ENCODE peak calls at places on chromosome 4, in ten cellular contexts. I is stomach, M is K562, S is body of pancreas, Q is GM12878, K is suprapubic skin, D is HepG2, R is heart left ventricle, G is sigmoid colon, Z is right lobe of liver. O is an unnamed sample.

GRCh38 chr4:37471971-37472370 is 214.2 kb downstream of the RELL1 start:
- DNase-seq in D (no peak), G (no peak), I (peak; percentile 73), K (no peak), S (peak; percentile 65), M (no peak), Q (no peak), Z (no peak), R (no peak), O (peak; percentile 26)

GRCh38 chr4:20646287-20646686 is 54.0 kb upstream of the PACRGL start:
- DNase-seq in M (no peak), D (no peak), K (no peak), I (no peak), S (no peak), G (no peak), Q (no peak), R (no peak), Z (no peak), O (no peak)

GRCh38 chr4:174437324-174437723 is 85.0 kb downstream of the HPGD start:
- DNase-seq in D (no peak), Z (no peak), G (no peak), Q (no peak), S (no peak), K (no peak), R (no peak), I (no peak), M (no peak), O (no peak)

GRCh38 chr4:184746532-184746870 is 12.6 kb upstream of the CENPU start:
- DNase-seq in S (peak; percentile 82), I (peak; percentile 76), G (peak; percentile 88), Z (no peak), Q (no peak), M (no peak), R (peak; percentile 51), D (no peak), K (no peak), O (no peak)

GRCh38 chr4:80731436-80731835 is 299.1 kb upstream of the BMP3 start:
- DNase-seq in Q (no peak), S (no peak), M (no peak), I (no peak), D (no peak), Z (no peak), R (no peak), K (no peak), G (no peak), O (no peak)

GRCh38 chr4:113961322-113961698 is 18.1 kb downstream of the ARSJ start:
- DNase-seq in I (no peak), D (no peak), R (no peak), G (no peak), K (no peak), Z (no peak), M (no peak), Q (no peak), S (no peak), O (no peak)

GRCh38 chr4:41881931-41882621 is 53.2 kb upstream of the TMEM33 start:
- DNase-seq in G (no peak), M (no peak), R (no peak), Z (no peak), S (no peak), Q (no peak), D (no peak), I (no peak), K (no peak), O (no peak)

GRCh38 chr4:164977243-164978164 is at the start of gene TRIM61:
- DNase-seq in S (peak; percentile 27), G (no peak), Z (peak; percentile 21), D (no peak), I (no peak), R (peak; percentile 72), M (peak; percentile 18), Q (peak; percentile 54), K (no peak), O (peak; percentile 25)

GRCh38 chr4:78297075-78297815 is 240.1 kb downstream of the FRAS1 start:
- DNase-seq in K (no peak), G (no peak), S (no peak), R (no peak), Z (no peak), Q (peak; percentile 27), I (no peak), D (no peak), M (no peak), O (no peak)

GRCh38 chr4:175560628-175561027 is 251.4 kb downstream of the GPM6A start:
- DNase-seq in S (no peak), G (no peak), Q (no peak), R (no peak), I (no peak), M (no peak), Z (no peak), D (no peak), K (no peak), O (no peak)

GRCh38 chr4:122894802-122895201 is 27.6 kb downstream of the NUDT6 start:
- DNase-seq in Z (no peak), R (no peak), G (no peak), M (no peak), S (no peak), I (no peak), D (no peak), K (no peak), Q (no peak), O (no peak)

GRCh38 chr4:122884504-122884903 is 37.9 kb downstream of the NUDT6 start:
- DNase-seq in K (no peak), G (no peak), R (no peak), Q (no peak), I (no peak), M (no peak), D (no peak), S (no peak), Z (no peak), O (no peak)

GRCh38 chr4:122889726-122890125 is 32.7 kb downstream of the NUDT6 start:
- DNase-seq in M (no peak), Q (no peak), R (no peak), D (no peak), Z (no peak), G (no peak), I (no peak), S (no peak), K (no peak), O (peak; percentile 11)

GRCh38 chr4:122895336-122895995 is 26.9 kb downstream of the NUDT6 start:
- DNase-seq in S (no peak), D (no peak), K (no peak), I (no peak), R (no peak), G (no peak), Q (no peak), Z (no peak), M (no peak), O (no peak)

GRCh38 chr4:122890142-122890769 is 32.1 kb downstream of the NUDT6 start:
- DNase-seq in G (no peak), K (no peak), M (no peak), R (no peak), Q (no peak), Z (no peak), D (no peak), S (no peak), I (no peak), O (no peak)
- H3K36me3 ChIP-seq in G (no peaks in the 10 kb centered on the region), K (peaks cover 3% of the 10 kb centered on the region), M (peaks cover 31% of the 10 kb centered on the region), R (no peaks in the 10 kb centered on the region), Q (no peaks in the 10 kb centered on the region), Z (no peaks in the 10 kb centered on the region), D (no peaks in the 10 kb centered on the region), S (no peaks in the 10 kb centered on the region), I (peaks cover 17% of the 10 kb centered on the region), O (no peaks in the 10 kb centered on the region)

GRCh38 chr4:142312391-142312790 is 533.7 kb downstream of the INPP4B start:
- DNase-seq in R (no peak), D (no peak), M (no peak), S (no peak), Q (no peak), Z (no peak), G (no peak), I (no peak), K (no peak), O (no peak)

GRCh38 chr4:142314686-142315085 is 531.4 kb downstream of the INPP4B start:
- DNase-seq in S (peak; percentile 74), G (no peak), D (no peak), M (no peak), I (peak; percentile 52), Z (no peak), K (no peak), R (no peak), Q (no peak), O (peak; percentile 64)

GRCh38 chr4:142314183-142314582 is 531.9 kb downstream of the INPP4B start:
- DNase-seq in I (no peak), S (no peak), D (no peak), Q (no peak), K (no peak), Z (no peak), R (no peak), G (no peak), M (no peak), O (peak; percentile 41)

GRCh38 chr4:142309772-142310171 is 536.3 kb downstream of the INPP4B start:
- DNase-seq in D (no peak), R (no peak), I (no peak), Q (no peak), S (no peak), Z (no peak), M (no peak), K (no peak), G (no peak), O (no peak)

GRCh38 chr4:142311916-142312315 is 534.2 kb downstream of the INPP4B start:
- DNase-seq in S (no peak), Z (no peak), I (no peak), M (no peak), K (no peak), R (no peak), D (no peak), G (no peak), Q (no peak), O (no peak)
- TF ChIP-seq POLR2A in S (no peak), Z (no peak), I (no peak), M (no peak), K (no peak), R (no peak), D (no peak), G (no peak), Q (no peak), O (no peak)

GRCh38 chr4:1237981-1238675 is 10.8 kb downstream of the CTBP1 start:
- DNase-seq in S (no peak), Z (peak; percentile 21), Q (no peak), R (peak; percentile 16), M (no peak), G (peak; percentile 63), I (no peak), D (no peak), K (peak; percentile 60), O (peak; percentile 6)
- H3K36me3 ChIP-seq in S (peaks cover 28% of the 10 kb centered on the region), Z (peaks cover 3% of the 10 kb centered on the region), Q (peaks cover 28% of the 10 kb centered on the region), R (peaks cover 11% of the 10 kb centered on the region), M (peaks cover 80% of the 10 kb centered on the region), G (peaks cover 55% of the 10 kb centered on the region), I (peaks cover 85% of the 10 kb centered on the region), D (peaks cover 26% of the 10 kb centered on the region), K (peaks cover 72% of the 10 kb centered on the region), O (no peaks in the 10 kb centered on the region)

DNA sequence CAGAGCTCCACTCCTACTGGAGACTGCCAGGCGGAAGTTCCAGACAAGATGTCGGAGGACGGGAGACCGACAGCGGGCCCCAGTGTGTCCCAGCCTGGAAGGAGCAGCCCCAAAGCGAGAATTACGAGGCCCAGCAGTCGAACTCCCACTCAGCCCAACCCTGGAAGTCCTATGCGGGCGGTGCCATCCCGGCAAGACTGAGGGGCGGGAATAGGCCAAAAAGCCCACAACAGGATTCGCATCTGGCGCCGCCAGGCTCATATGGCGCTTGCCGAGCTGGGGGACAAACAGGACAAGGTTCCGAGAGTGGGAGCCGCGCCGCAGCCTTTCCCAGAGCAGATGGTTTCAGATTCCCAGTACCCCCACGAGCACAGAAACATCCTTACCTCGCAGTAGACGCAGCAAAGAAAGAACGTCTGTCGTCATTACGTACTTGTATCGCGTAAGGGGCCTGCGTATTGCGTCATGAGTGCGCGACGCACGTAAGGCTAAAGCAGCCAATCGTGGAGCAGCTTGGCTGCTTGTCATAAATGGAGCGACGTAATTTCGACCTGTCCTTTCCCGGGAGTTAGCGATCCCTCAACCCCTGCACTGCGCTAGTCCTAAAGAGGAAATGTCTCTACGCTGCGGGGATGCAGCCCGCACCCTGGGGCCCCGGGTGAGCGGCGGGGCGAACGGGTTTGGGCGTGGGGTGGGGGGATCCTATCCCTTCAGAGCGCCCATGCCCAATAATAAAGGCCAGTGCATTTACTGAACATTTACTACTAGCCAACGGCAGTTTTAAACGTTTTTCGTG is at the start of the genes LIAS and RPL9:
- DNase-seq in I (peak; percentile 98), K (peak; percentile 96), R (peak; percentile 94), Z (peak; percentile 94), D (peak; percentile 96), Q (peak; percentile 99), M (peak; percentile 97), S (peak; percentile 98), G (peak; percentile 99), O (peak; percentile 97)
- TF ChIP-seq POLR2A in I (no peak), K (peak; percentile 92), R (peak; percentile 95), Z (peak; percentile 90), D (peak; percentile 97), Q (peak; percentile 99), M (peak; percentile 99), S (peak; percentile 96), G (peak; percentile 93), O (peak; percentile 98)